ENCODE peak calls at places on chromosomes 2 and 18, in four cellular contexts. H is WTC11, M is GM12878, U is HepG2. C is an unnamed sample.

GRCh38 chr2:7023542-7023941 is 106.3 kb downstream of the RNF144A start:
- DNase-seq in U (no peak), M (no peak), H (no peak), C (no peak)

GRCh38 chr18:3538456-3538855 is 88.5 kb downstream of the TGIF1 start:
- DNase-seq in M (no peak), U (no peak), H (no peak), C (no peak)

GRCh38 chr2:171410101-171410500 is 23.7 kb downstream of the METTL8 start:
- DNase-seq in H (no peak), M (no peak), U (no peak), C (no peak)

GRCh38 chr18:9705183-9705864 is 2.8 kb upstream of the RAB31 start:
- DNase-seq in H (no peak), U (no peak), M (no peak), C (peak)

GRCh38 chr2:74507926-74508520 is 528 bp upstream of the PCGF1 start:
- DNase-seq in H (peak), M (no peak), U (no peak), C (peak)

GRCh38 chr2:17470855-17471641 is 47.2 kb downstream of the RAD51AP2 start:
- DNase-seq in M (peak), U (peak), H (peak), C (peak)

GRCh38 chr2:11022874-11023273 is 111.1 kb downstream of the KCNF1 start:
- DNase-seq in M (no peak), U (peak), H (no peak), C (no peak)

GRCh38 chr2:9112079-9112721 is 94.4 kb upstream of the ASAP2 start:
- DNase-seq in H (no peak), U (no peak), M (no peak), C (peak)

GRCh38 chr2:143819190-143819735 is 690.0 kb downstream of the ARHGAP15 start:
- DNase-seq in M (no peak), H (no peak), U (no peak), C (no peak)

GRCh38 chr2:95270541-95271081 is 3.6 kb upstream of the PROM2 start:
- DNase-seq in H (peak), U (no peak), M (no peak), C (no peak)

GRCh38 chr2:104860141-104860790 is 6.4 kb downstream of the POU3F3 start:
- DNase-seq in M (no peak), U (no peak), H (no peak), C (no peak)

GRCh38 chr2:115558725-115559124 is 1116.3 kb downstream of the DPP10 start:
- DNase-seq in U (no peak), H (no peak), M (no peak), C (no peak)

GRCh38 chr18:79690071-79690470 is 10.5 kb downstream of the CTDP1 start:
- DNase-seq in U (no peak), H (no peak), M (no peak), C (no peak)

GRCh38 chr2:39216495-39217191 is 27.1 kb downstream of the CDKL4 start:
- DNase-seq in H (no peak), M (no peak), U (peak), C (no peak)

GRCh38 chr2:170714156-170715061 is 728 bp upstream of the SP5 start:
- DNase-seq in U (no peak), M (no peak), H (peak), C (peak)

GRCh38 chr2:44799105-44799504 is 142.4 kb upstream of the SIX3 start:
- DNase-seq in M (no peak), H (no peak), U (no peak), C (no peak)

GRCh38 chr2:180625006-180625844 is 355.2 kb upstream of the UBE2E3 start:
- DNase-seq in M (no peak), H (no peak), U (no peak), C (no peak)

GRCh38 chr2:85534099-85534498 is 4.9 kb upstream of the MAT2A start:
- DNase-seq in U (no peak), M (no peak), H (no peak), C (no peak)

GRCh38 chr2:10610213-10610892 is 79.4 kb downstream of the NOL10 start:
- DNase-seq in H (no peak), U (no peak), M (no peak), C (no peak)

DNA sequence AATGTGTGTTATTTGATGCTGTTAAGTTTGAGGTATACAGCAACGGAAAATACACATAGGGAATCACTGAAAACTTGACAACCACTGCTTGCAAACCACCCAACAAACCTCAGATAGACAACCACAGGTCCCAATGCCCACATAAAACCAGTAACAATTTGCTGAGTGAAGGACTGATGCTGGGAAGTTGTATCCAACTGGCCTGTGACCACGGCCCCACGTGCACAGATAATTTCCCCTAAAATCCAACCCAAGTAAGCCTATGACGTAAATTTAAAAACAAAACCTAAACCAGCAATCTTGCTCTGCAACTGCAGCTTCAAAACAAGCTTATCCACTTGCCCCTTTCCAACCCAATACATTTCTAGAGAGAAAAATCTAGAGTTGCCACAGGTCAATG is 28.0 kb upstream of the CREB1 start:
- DNase-seq in H (no peak), U (no peak), M (no peak), C (no peak)
- TF ChIP-seq NR2C2 in H (no peak), U (no peak), M (no peak), C (no peak)

DNA sequence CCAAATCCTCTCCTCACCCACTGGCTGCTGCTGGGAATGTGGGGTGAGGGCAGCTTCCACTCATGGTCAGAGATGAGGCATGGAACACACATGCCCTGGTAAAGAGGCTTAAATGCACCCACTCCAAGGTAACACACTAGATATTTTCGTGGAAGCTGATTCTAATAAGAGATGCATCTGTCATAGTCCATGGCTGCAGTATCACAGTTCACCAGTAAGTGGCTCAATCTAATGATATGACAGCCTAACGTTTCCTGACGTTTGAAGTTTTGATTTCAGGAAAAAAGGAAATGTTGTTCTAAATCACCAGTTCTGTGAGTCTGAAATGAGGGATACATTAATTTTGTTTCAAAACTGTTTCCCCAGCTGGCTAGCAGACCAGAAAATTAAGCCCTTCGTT is 38.2 kb downstream of the LCT start:
- DNase-seq in H (no peak), M (no peak), U (no peak), C (no peak)
- TF ChIP-seq NR2C2 in H (no peak), M (no peak), U (no peak), C (no peak)

DNA sequence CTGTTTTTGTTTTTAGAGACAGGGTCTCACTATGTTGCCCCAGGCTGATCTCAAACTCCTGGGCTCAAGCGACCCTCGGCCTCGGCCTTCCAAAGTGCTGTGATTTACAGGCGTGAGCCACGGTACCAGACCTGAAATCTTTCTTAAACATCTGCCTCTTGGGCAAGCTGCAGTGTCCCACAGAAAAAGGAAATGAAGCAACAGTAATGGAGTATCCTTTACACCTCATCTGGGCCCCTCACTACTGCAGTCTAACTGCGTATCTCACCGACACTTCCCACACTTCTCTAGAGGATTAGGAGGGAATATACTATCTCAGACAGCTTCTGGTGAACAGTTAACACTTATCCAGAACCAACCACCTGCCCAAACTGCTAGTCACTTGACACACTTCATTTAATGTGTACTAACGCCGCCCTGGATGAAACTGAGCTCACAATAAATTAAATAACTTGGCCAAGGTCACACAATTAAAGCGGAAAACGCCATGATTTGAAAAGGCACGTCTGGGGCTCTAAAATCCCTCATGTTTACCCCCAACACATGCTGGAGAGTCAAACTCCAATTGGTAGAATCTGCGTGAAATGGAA is 1.0 kb downstream of the COX7A2L start:
- DNase-seq in U (no peak), M (no peak), H (no peak), C (peak)
- TF ChIP-seq NR2C2 in U (no peak), M (no peak), H (no peak), C (no peak)

GRCh38 chr2:207766697-207767460 is 2.8 kb downstream of the FZD5 start:
- DNase-seq in U (peak), M (no peak), H (peak), C (no peak)

GRCh38 chr2:207767461-207768167 is 2.1 kb downstream of the FZD5 start:
- DNase-seq in M (no peak), U (peak), H (peak), C (no peak)

GRCh38 chr2:207768168-207768890 is 1.4 kb downstream of the FZD5 start:
- DNase-seq in M (no peak), U (peak), H (peak), C (no peak)

GRCh38 chr2:207770602-207771404 is 1.1 kb upstream of the FZD5 start:
- DNase-seq in H (peak), M (no peak), U (no peak), C (no peak)

DNA sequence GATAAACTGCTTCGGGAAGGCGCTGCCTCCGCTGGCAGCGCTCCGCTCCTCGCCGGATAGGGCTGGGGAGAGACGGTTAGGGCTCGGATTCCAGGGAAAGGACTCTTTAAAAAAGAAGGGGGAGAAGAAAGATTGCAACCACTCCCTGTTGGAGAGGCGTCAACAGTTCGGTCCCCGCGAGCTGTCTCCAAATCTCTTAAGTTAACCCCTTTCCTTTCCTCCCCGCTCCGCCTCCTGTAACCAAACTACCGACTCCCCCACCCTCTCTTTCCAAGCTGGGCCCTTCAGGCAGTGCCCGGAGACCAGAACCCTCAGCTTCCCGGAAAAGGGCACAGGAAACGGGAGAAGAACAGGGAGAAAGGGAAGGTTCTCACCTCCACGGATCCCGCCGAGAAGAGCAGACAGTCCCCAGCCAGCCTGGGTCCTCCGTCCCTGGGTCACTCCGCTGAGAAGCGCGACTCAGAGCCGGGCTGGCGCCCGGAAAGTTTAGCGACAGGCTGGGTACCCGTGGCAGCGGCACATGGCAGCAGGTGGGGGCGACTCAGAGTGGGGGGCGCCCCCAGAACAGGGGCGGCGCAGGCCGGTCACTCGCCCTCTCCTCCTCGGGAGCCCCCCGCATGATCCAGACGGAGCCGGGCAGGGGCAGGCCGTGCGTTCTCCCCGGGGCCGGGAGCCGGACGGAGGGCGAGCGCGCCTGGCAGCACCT is 662 bp downstream of the FZD5 start:
- DNase-seq in U (peak), H (peak), M (no peak), C (peak)
- TF ChIP-seq NR2C2 in U (no peak), H (no peak), M (no peak), C (no peak)

GRCh38 chr2:51025942-51026574 is 5.9 kb downstream of the NRXN1 start:
- DNase-seq in M (no peak), H (no peak), U (no peak), C (no peak)

GRCh38 chr2:51031004-51031791 is 734 bp downstream of the NRXN1 start:
- DNase-seq in U (no peak), H (no peak), M (no peak), C (no peak)

GRCh38 chr2:51027442-51027841 is 4.5 kb downstream of the NRXN1 start:
- DNase-seq in M (no peak), U (no peak), H (no peak), C (no peak)

GRCh38 chr2:51028829-51029228 is 3.1 kb downstream of the NRXN1 start:
- DNase-seq in U (no peak), H (no peak), M (no peak), C (no peak)

GRCh38 chr2:51027968-51028367 is 4.0 kb downstream of the NRXN1 start:
- DNase-seq in M (no peak), U (no peak), H (no peak), C (no peak)
- TF ChIP-seq NR2C2 in M (no peak), U (no peak), H (no peak), C (no peak)

GRCh38 chr18:74825460-74825859 is 227.8 kb downstream of the ZNF407 start:
- DNase-seq in H (no peak), M (no peak), U (no peak), C (no peak)

GRCh38 chr18:74818776-74819175 is 221.1 kb downstream of the ZNF407 start:
- DNase-seq in H (no peak), M (no peak), U (no peak), C (no peak)

GRCh38 chr18:74817576-74817975 is 219.9 kb downstream of the ZNF407 start:
- DNase-seq in U (no peak), M (no peak), H (no peak), C (no peak)

GRCh38 chr18:74819433-74820059 is 221.9 kb downstream of the ZNF407 start:
- DNase-seq in H (peak), U (peak), M (no peak), C (peak)

DNA sequence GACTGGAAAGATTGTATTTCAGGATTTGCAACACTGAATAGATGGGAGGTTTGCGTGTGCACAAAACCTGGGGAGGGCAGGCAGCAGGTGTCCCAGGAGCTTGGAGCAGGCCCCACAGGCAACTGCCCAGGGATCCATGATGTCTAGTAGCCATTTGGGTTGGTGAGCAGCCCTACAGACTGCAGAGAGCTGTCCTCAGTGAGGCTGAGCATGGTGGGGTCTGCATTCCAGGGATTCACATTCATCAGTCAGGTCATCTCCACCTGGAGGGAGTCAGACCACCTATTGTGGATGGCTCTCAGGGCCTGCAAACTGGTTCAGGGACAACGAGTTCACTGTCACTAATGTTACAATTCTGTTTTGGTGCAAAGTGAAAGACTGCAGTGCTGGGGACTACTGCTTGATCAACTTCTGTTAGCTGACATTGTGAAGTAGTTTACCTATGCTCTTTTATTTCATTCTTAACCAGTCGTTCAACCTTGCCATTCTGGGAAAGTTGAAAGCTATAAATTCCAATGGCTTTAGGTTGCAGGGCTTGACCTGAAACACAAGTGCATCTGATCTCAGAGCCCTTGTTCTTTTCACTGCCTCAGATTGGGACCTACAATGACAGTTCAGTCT is 222.6 kb downstream of the ZNF407 start:
- DNase-seq in M (no peak), U (no peak), H (no peak), C (no peak)
- TF ChIP-seq NR2C2 in M (no peak), U (no peak), H (no peak), C (no peak)

C was measured in K562.